ENCODE peak calls at places on chromosomes 5 and 9, in five cellular contexts. I, C, T, P and R are unnamed samples.

GRCh38 chr9:13569706-13570423 is 290.4 kb upstream of the MPDZ start:
- DNase-seq in C (no peak), T (no peak), P (no peak), I (no peak), R (no peak)

GRCh38 chr9:132244582-132245455 is 83.0 kb downstream of the NTNG2 start:
- DNase-seq in P (no peak), T (no peak), C (no peak), I (no peak), R (no peak)

GRCh38 chr9:120891255-120891954 is 14.4 kb upstream of the PHF19 start:
- DNase-seq in P (no peak), C (no peak), T (no peak), I (no peak), R (no peak)

GRCh38 chr5:54211912-54212311 is 98.5 kb downstream of the ARL15 start:
- DNase-seq in I (no peak), C (no peak), T (no peak), P (no peak), R (no peak)

GRCh38 chr5:107012371-107012770 is 658.4 kb downstream of the EFNA5 start:
- DNase-seq in P (no peak), C (no peak), T (no peak), I (no peak), R (no peak)

GRCh38 chr5:15387931-15388330 is 112.0 kb upstream of the FBXL7 start:
- DNase-seq in P (no peak), I (no peak), T (no peak), C (no peak), R (no peak)

GRCh38 chr5:159712672-159713071 is 203.6 kb upstream of the ADRA1B start:
- DNase-seq in I (no peak), C (no peak), T (no peak), P (no peak), R (no peak)

GRCh38 chr5:152542741-152543140 is 137.7 kb upstream of the NMUR2 start:
- DNase-seq in P (peak), I (no peak), C (no peak), T (no peak), R (peak)

GRCh38 chr5:6837519-6838110 is 124.4 kb downstream of the TENT4A start:
- DNase-seq in P (no peak), C (no peak), I (no peak), T (peak), R (no peak)

GRCh38 chr9:76441551-76442322 is 17.2 kb upstream of the GCNT1 start:
- DNase-seq in P (peak), T (no peak), C (no peak), I (no peak), R (peak)

GRCh38 chr9:88706193-88707112 is 171.5 kb downstream of the NXNL2 start:
- DNase-seq in I (no peak), C (no peak), T (no peak), P (no peak), R (peak)

GRCh38 chr9:101737705-101738565 is 512 bp downstream of the GRIN3A start:
- DNase-seq in C (no peak), T (no peak), I (no peak), P (no peak), R (no peak)

GRCh38 chr5:113038714-113039113 is 62.1 kb downstream of the DCP2 start:
- DNase-seq in I (no peak), C (no peak), T (no peak), P (no peak), R (no peak)

GRCh38 chr9:76893395-76893932 is 12.4 kb downstream of the PRUNE2 start:
- DNase-seq in P (no peak), I (no peak), T (no peak), C (no peak), R (no peak)

GRCh38 chr9:114869845-114870244 is 60.5 kb downstream of the TNFSF8 start:
- DNase-seq in P (no peak), I (no peak), C (no peak), T (no peak), R (no peak)

GRCh38 chr9:136219276-136219675 is 14.3 kb upstream of the LHX3 start:
- DNase-seq in P (peak), I (peak), T (no peak), C (no peak), R (no peak)

GRCh38 chr5:57900356-57900944 is 417.8 kb upstream of the ACTBL2 start:
- DNase-seq in P (no peak), I (no peak), T (no peak), C (no peak), R (no peak)

GRCh38 chr5:16456103-16456832 is 9.3 kb downstream of the ZNF622 start:
- DNase-seq in I (peak), T (peak), P (peak), C (no peak), R (peak)

GRCh38 chr5:3784854-3785253 is 189.2 kb downstream of the IRX1 start:
- DNase-seq in P (no peak), I (no peak), T (no peak), C (no peak), R (no peak)

GRCh38 chr5:83265318-83265717 is 188.0 kb downstream of the XRCC4 start:
- DNase-seq in I (no peak), P (peak), T (peak), C (no peak), R (no peak)

GRCh38 chr9:98410185-98410697 is 154.8 kb upstream of the TBC1D2 start:
- DNase-seq in P (peak), T (no peak), I (peak), C (no peak), R (no peak)

GRCh38 chr9:133155156-133155555 is 8.6 kb downstream of the GBGT1 start:
- DNase-seq in I (no peak), P (no peak), T (no peak), C (no peak), R (no peak)

GRCh38 chr5:180330810-180331646 is 22.1 kb downstream of the GFPT2 start:
- DNase-seq in C (peak), P (peak), T (no peak), I (peak), R (peak)

GRCh38 chr9:38068616-38068865 is 486 bp downstream of the SHB start:
- DNase-seq in P (no peak), T (no peak), I (no peak), C (no peak), R (no peak)

GRCh38 chr9:110997847-110998246 is 40.4 kb downstream of the LPAR1 start:
- DNase-seq in I (no peak), C (no peak), P (no peak), T (no peak), R (no peak)

GRCh38 chr5:87944553-87945320 is 323.9 kb downstream of the TMEM161B start:
- DNase-seq in C (peak), P (no peak), T (no peak), I (no peak), R (no peak)

GRCh38 chr5:83509535-83509934 is 38.0 kb downstream of the VCAN start:
- DNase-seq in C (no peak), P (no peak), T (no peak), I (no peak), R (peak)

GRCh38 chr5:143267186-143267585 is 136.3 kb downstream of the NR3C1 start:
- DNase-seq in P (no peak), T (no peak), C (no peak), I (no peak), R (no peak)

GRCh38 chr5:36414869-36415282 is 113.2 kb upstream of the RANBP3L start:
- DNase-seq in T (no peak), P (peak), C (no peak), I (peak), R (peak)
- TF ChIP-seq CTCF in T (peak), P (peak), C (peak), I (peak), R (peak)

DNA sequence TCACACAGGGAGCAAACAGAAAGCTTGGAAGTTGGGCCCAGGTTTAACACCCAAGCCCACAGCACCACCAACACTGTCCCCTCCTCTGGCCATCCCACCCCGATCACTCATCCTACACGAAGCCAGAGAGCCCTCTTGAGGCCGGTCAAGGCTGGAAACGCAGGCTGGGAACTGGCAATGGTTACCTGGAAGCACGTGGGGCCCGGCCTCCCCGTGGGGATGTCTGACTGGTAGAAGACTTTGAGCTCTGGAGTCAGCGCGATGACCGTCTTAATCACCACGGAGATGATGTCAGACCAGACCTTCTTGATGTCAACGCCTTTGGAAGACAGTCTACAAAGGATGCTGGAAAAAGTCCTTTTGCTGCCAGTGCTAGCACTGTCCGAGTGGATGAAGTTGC is 104.1 kb downstream of the TTLL11 start:
- DNase-seq in C (no peak), P (no peak), T (no peak), I (no peak), R (no peak)
- TF ChIP-seq CTCF in C (no peak), P (no peak), T (peak), I (peak), R (peak)

GRCh38 chr5:31638748-31639418 is at the start of gene PDZD2:
- DNase-seq in C (peak), T (peak), P (peak), I (peak), R (peak)
- TF ChIP-seq CTCF in C (peak), T (peak), P (peak), I (peak), R (peak)

GRCh38 chr5:102561894-102562760 is 63.3 kb upstream of the SLCO6A1 start:
- DNase-seq in T (no peak), C (no peak), P (no peak), I (no peak), R (no peak)
- TF ChIP-seq CTCF in T (peak), C (peak), P (peak), I (peak), R (peak)

DNA sequence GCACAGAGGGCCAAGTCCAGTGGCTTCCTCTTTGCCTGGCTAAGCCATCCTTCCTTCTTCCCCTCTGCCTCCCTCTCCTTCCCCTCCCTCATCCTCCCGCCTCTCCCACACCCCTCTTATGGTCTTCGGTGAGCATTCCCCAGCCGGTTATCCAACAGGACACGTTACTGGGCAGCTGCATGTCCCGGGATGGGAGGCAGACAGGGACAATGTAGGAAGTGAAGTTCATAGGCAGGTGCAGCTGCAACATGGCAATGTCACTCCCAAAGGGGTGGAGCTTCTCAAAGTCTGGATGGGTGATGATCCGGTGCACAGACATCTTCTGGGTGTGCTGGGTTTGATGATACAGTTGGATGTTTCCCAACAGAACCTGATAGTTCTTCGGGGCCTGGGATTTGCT is 71.4 kb upstream of the SPTLC1 start:
- DNase-seq in C (no peak), T (no peak), P (no peak), I (no peak), R (no peak)
- TF ChIP-seq CTCF in C (no peak), T (no peak), P (no peak), I (no peak), R (no peak)

GRCh38 chr5:9613360-9613759 is 16.8 kb downstream of the TAS2R1 start:
- DNase-seq in C (no peak), T (no peak), I (no peak), P (no peak), R (no peak)

GRCh38 chr5:9619331-9620092 is 10.6 kb downstream of the TAS2R1 start:
- DNase-seq in P (no peak), T (no peak), I (no peak), C (no peak), R (no peak)

GRCh38 chr5:9617191-9617590 is 13.0 kb downstream of the TAS2R1 start:
- DNase-seq in P (no peak), T (no peak), I (no peak), C (no peak), R (no peak)

GRCh38 chr5:9621379-9621903 is 8.7 kb downstream of the TAS2R1 start:
- DNase-seq in I (peak), T (no peak), C (no peak), P (peak), R (no peak)

DNA sequence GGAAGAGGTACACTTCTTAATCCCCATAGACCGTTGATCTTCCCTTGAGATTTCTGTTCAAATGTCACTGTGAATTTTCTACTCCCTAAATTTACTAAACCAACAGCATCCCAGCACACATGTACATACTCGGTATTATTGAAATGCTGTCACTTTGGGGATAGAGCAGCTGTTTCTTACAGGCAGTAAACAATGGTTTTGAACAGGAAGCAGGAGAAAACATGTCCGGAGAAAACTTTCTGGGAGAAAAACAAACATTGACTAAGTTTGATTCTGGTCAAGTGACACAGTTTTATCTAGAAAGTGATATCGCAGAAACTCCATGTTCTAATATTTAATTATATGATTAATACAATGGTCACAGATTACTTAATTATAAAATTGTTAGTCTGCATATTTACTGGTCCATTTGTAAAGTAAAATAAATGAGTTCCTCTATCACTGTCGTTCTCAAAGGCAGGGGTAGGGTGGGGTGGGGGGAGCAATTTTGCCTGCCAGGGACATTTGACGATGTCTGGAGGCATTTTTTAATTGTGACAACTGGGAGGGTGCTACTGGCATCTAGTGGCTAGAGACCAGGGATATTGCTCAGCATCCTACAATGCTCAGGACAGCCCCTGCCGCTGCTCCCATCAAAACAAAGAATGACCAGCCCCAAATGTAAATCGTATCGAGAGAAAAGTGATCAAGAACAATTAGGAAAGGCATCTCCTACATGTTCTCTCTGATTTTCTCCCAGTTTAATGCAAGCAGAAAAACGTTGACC is 12.2 kb downstream of the TAS2R1 start:
- DNase-seq in P (no peak), I (no peak), T (no peak), C (no peak), R (no peak)
- TF ChIP-seq CTCF in P (no peak), I (no peak), T (no peak), C (no peak), R (no peak)

GRCh38 chr9:128192601-128193371 is 1.4 kb upstream of the CIZ1 start:
- DNase-seq in T (peak), C (peak), P (peak), I (peak), R (peak)
- TF ChIP-seq CTCF in T (peak), C (peak), P (peak), I (no peak), R (no peak)

DNA sequence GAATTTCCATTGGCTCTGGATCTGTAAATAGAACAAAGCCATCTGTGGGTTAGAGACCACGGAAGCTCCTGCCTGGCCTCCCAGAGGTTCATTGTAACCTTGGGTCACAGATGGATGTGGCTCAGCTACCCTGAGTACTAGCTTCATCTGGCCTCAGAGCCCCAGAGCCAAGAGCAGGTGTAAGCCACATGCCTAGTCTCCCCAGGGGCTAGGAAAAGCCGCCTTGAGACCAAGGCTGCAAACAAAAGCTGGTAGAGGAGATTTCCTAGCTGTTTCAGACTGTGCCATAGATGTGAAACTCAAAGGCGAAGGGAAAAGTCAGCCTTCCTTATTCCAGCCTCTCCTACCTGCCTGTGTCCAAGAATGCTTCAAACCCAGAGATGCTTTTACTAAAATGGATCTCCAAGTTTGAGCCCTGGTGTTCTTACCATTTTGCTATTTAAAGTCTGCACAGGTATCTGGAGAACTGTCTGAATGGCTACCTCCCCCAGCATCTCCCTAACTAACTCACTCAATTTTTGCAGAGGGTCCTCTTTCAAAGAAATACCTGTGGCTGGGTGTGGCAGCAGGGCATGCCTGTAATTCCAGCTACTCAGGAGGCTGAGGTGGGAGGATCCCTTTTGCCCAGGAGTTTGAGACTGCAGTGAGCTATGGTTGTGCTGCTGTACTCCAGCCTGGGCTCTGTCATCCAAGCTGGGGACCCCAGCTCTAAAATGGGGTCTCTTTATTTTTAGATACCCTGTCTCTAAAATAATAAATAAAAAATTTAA is 42.3 kb upstream of the MAP1B start:
- DNase-seq in C (no peak), P (no peak), T (no peak), I (no peak), R (no peak)
- TF ChIP-seq CTCF in C (no peak), P (no peak), T (no peak), I (no peak), R (no peak)